ENCODE peak calls at places on chromosomes 1 and 21, in four cellular contexts. One of them, this sample, is unnamed.
A peak's percentile ranks its signal among the peaks of the same experiment; 100 is the strongest.

GRCh38 chr1:176894450-176894849 is 270.1 kb downstream of the ASTN1 start:
- DNase-seq in CD4-positive, alpha-beta T cell: no peak
- DNase-seq in left ventricle myocardium inferior: no peak
- DNase-seq in heart right ventricle: no peak
- DNase-seq in this sample: no peak

GRCh38 chr21:42163511-42163863 is 55.5 kb upstream of the ABCG1 start:
- DNase-seq in heart right ventricle: no peak
- DNase-seq in CD4-positive, alpha-beta T cell: peak; percentile 23
- DNase-seq in left ventricle myocardium inferior: no peak
- DNase-seq in this sample: no peak

GRCh38 chr1:76854255-76854654 is 13.0 kb upstream of the ST6GALNAC5 start:
- DNase-seq in CD4-positive, alpha-beta T cell: no peak
- DNase-seq in heart right ventricle: no peak
- DNase-seq in left ventricle myocardium inferior: no peak
- DNase-seq in this sample: no peak

GRCh38 chr1:150528196-150528595 is 12.6 kb downstream of the FALEC start:
- DNase-seq in CD4-positive, alpha-beta T cell: no peak
- DNase-seq in left ventricle myocardium inferior: no peak
- DNase-seq in heart right ventricle: no peak
- DNase-seq in this sample: peak; percentile 51

GRCh38 chr1:190169311-190170067 is 308.2 kb downstream of the BRINP3 start:
- DNase-seq in left ventricle myocardium inferior: no peak
- DNase-seq in heart right ventricle: no peak
- DNase-seq in CD4-positive, alpha-beta T cell: no peak
- DNase-seq in this sample: peak; percentile 39

GRCh38 chr1:22889213-22889827 is 83.3 kb downstream of the LACTBL1 start:
- DNase-seq in heart right ventricle: no peak
- DNase-seq in CD4-positive, alpha-beta T cell: no peak
- DNase-seq in left ventricle myocardium inferior: no peak
- DNase-seq in this sample: peak; percentile 41

GRCh38 chr1:160124709-160125478 is 9.3 kb downstream of the ATP1A2 start:
- DNase-seq in CD4-positive, alpha-beta T cell: no peak
- DNase-seq in heart right ventricle: no peak
- DNase-seq in left ventricle myocardium inferior: no peak
- DNase-seq in this sample: peak; percentile 22

GRCh38 chr1:46717654-46718053 is 1.3 kb downstream of the EFCAB14 start:
- DNase-seq in CD4-positive, alpha-beta T cell: no peak
- DNase-seq in heart right ventricle: no peak
- DNase-seq in left ventricle myocardium inferior: no peak
- DNase-seq in this sample: no peak

GRCh38 chr1:229272164-229273158 is 1.6 kb downstream of the RAB4A start:
- DNase-seq in heart right ventricle: no peak
- DNase-seq in CD4-positive, alpha-beta T cell: no peak
- DNase-seq in left ventricle myocardium inferior: no peak
- DNase-seq in this sample: no peak

GRCh38 chr1:12095822-12096263 is 32.7 kb downstream of the TNFRSF8 start:
- DNase-seq in CD4-positive, alpha-beta T cell: no peak
- DNase-seq in heart right ventricle: no peak
- DNase-seq in left ventricle myocardium inferior: no peak
- DNase-seq in this sample: no peak

DNA sequence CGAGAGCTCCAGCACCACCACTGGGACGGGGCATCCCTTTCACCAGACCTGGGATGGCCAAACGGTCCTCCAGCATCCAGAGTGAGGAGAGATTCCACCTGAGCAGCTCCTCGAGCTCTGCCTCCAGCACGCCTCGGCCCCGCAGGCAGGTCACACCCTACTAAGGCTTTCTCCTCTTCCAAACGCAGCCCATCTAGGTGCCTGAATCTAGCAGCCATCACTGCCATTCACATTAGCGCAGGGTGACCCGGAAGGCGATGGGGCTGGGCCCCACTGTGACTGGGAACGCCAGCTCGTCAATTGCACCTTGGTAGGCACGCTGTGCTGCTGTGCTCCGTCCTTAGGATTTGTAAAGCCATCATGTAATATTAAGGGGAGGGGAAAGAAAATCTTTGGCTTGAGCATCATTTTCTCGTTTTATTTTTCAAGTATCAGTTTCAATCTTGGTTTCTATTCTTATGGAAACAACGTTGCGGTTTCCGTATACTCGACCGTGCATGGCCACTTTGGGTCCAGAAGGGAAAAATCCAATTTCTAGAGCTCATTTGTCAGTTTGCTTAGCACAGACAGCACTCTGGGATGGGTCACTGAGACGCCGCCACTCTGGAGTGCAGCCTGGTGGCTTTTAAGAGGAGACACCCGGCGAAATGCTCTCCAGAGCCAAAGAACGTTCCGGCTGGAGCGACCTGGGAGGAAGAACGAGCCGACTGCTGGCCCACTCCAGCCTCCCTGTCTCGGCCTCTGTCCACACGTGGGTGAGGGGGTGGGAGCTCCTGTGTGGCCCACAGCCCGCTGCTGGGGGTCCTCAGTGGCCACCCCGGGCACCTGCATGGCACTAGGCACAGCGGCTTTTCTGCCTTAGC is 173.6 kb downstream of the PRDM16 start:
- DNase-seq in CD4-positive, alpha-beta T cell: no peak
- DNase-seq in left ventricle myocardium inferior: no peak
- DNase-seq in heart right ventricle: no peak
- DNase-seq in this sample: no peak
- H3K27ac ChIP-seq in CD4-positive, alpha-beta T cell: no peak overlapping the region
- H3K27ac ChIP-seq in left ventricle myocardium inferior: no peak overlapping the region
- H3K27ac ChIP-seq in heart right ventricle: no peak overlapping the region
- H3K27ac ChIP-seq in this sample: no peak overlapping the region

GRCh38 chr1:182387566-182387965 is 4.0 kb downstream of the GLUL start:
- DNase-seq in heart right ventricle: no peak
- DNase-seq in CD4-positive, alpha-beta T cell: no peak
- DNase-seq in left ventricle myocardium inferior: no peak
- DNase-seq in this sample: no peak
- H3K27ac ChIP-seq in heart right ventricle: peak overlapping the region; percentile 13
- H3K27ac ChIP-seq in CD4-positive, alpha-beta T cell: no peak overlapping the region
- H3K27ac ChIP-seq in left ventricle myocardium inferior: peak overlapping the region; percentile 97
- H3K27ac ChIP-seq in this sample: no peak overlapping the region

GRCh38 chr1:111110197-111110899 is 29.5 kb downstream of the DRAM2 start:
- DNase-seq in left ventricle myocardium inferior: no peak
- DNase-seq in heart right ventricle: no peak
- DNase-seq in CD4-positive, alpha-beta T cell: no peak
- DNase-seq in this sample: peak; percentile 14
- H3K27ac ChIP-seq in left ventricle myocardium inferior: no peak overlapping the region
- H3K27ac ChIP-seq in heart right ventricle: no peak overlapping the region
- H3K27ac ChIP-seq in CD4-positive, alpha-beta T cell: no peak overlapping the region
- H3K27ac ChIP-seq in this sample: no peak overlapping the region

DNA sequence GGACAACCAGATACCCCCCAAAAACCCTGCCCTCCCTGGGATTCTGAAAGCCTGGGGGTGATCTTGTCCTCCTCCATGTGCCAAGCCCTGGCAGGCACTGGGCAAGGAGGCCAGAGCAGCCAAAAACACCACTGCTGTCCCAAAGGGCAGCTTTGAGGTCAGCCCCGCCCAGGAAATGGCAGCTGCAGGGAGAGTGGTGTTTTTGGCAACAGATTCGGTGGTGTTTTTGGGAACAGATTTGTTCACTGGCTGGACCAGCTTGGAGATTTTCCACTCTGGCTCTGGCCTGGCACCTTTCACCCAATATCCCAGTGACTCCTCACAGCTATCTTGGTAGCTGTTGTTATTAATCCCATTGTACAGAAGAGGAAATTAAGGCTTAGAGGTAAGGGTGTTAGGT is 34.7 kb downstream of the LRP8 start:
- DNase-seq in CD4-positive, alpha-beta T cell: no peak
- DNase-seq in heart right ventricle: peak; percentile 43
- DNase-seq in left ventricle myocardium inferior: no peak
- DNase-seq in this sample: no peak
- H3K27ac ChIP-seq in CD4-positive, alpha-beta T cell: no peak overlapping the region
- H3K27ac ChIP-seq in heart right ventricle: no peak overlapping the region
- H3K27ac ChIP-seq in left ventricle myocardium inferior: no peak overlapping the region
- H3K27ac ChIP-seq in this sample: no peak overlapping the region

DNA sequence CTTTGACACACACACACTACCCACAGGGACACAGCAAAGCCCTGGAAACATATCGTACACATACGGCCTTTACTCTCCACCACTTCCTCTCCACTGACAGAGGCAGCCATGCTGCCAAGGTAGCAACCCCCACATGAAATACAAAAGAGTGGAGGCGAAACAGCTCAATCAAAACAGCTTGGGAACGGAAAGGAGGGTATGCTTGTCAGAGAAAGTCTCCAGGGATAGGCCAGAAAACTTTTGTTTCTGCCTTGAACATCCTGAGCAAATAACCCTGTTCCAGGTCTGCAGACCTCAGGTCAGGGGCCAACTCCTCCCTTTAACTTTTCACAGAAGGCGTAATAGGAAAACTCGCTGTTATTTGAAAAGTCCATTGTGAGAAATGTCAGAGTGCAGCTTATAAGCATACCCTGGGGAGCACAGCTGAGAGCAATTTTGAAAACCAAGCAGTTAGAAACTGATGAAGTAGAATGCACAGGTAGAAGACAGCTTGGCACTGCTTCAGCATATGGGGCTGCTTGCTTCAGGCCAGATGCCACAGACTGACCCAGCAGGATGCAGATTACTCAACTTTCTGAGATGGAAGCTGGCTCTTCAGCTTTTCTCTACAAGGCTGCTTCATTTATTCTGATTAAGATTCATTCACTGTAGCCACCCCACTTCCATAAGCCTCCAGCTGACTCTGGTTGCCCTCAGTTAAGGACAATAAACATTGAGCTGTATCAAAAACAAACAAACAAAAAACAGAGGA is 18.0 kb downstream of the KIAA0319L start:
- DNase-seq in left ventricle myocardium inferior: no peak
- DNase-seq in CD4-positive, alpha-beta T cell: no peak
- DNase-seq in heart right ventricle: no peak
- DNase-seq in this sample: no peak
- H3K27ac ChIP-seq in left ventricle myocardium inferior: peak overlapping the region; percentile 79
- H3K27ac ChIP-seq in CD4-positive, alpha-beta T cell: peak overlapping the region; percentile 64
- H3K27ac ChIP-seq in heart right ventricle: peak overlapping the region; percentile 75
- H3K27ac ChIP-seq in this sample: no peak overlapping the region

GRCh38 chr1:54249798-54250497 is 50.0 kb downstream of the MRPL37 start:
- DNase-seq in heart right ventricle: no peak
- DNase-seq in CD4-positive, alpha-beta T cell: no peak
- DNase-seq in left ventricle myocardium inferior: no peak
- DNase-seq in this sample: peak; percentile 82
- H3K27ac ChIP-seq in heart right ventricle: no peak overlapping the region
- H3K27ac ChIP-seq in CD4-positive, alpha-beta T cell: no peak overlapping the region
- H3K27ac ChIP-seq in left ventricle myocardium inferior: peak overlapping the region; percentile 46
- H3K27ac ChIP-seq in this sample: no peak overlapping the region

DNA sequence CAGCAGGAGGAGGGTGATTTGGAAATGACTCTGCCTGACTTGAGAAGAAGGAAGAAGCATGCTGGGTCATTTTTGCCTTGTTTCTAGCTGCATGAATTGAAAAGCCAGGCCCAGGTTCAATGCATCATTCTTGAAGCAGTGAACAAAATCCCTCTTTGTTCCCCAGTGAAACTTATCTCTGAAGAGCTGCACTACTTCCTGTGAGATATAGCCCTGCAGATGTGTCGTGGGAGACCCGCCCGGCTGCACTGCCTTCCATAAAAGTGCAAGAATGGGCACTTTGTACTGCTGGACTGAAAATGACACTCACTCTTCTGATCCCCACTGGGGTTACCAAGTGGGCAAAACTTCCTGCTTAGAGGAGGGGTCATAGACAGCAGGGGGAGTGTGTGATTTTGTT is 249.2 kb upstream of the NFIA start:
- DNase-seq in left ventricle myocardium inferior: no peak
- DNase-seq in CD4-positive, alpha-beta T cell: no peak
- DNase-seq in heart right ventricle: no peak
- DNase-seq in this sample: no peak
- H3K27ac ChIP-seq in left ventricle myocardium inferior: peak overlapping the region; percentile 32
- H3K27ac ChIP-seq in CD4-positive, alpha-beta T cell: no peak overlapping the region
- H3K27ac ChIP-seq in heart right ventricle: no peak overlapping the region
- H3K27ac ChIP-seq in this sample: no peak overlapping the region

This sample was measured in brain microvascular endothelial cell.